ENCODE peak calls at places on chromosomes 4 and X, in six cellular contexts. W is GM23338, Z is right atrium auricular region, I is thoracic aorta, V is prostate gland, A is left ventricle myocardium inferior. F is an unnamed sample.

GRCh38 chrX:9117851-9118250 is 83.9 kb upstream of the FAM9B start:
- DNase-seq in V (no peak), W (no peak), A (no peak), Z (no peak), I (no peak), F (no peak)

GRCh38 chrX:39859991-39860861 is 237.5 kb downstream of the BCOR start:
- DNase-seq in V (no peak), A (no peak), Z (peak), W (peak), I (no peak), F (peak)

GRCh38 chr4:76993787-76994641 is 44.5 kb downstream of the SEPTIN11 start:
- DNase-seq in I (no peak), Z (no peak), A (no peak), V (no peak), W (no peak), F (no peak)

GRCh38 chr4:13088726-13089658 is 395.1 kb downstream of the RAB28 start:
- DNase-seq in A (no peak), I (no peak), Z (no peak), V (peak), W (no peak), F (peak)

GRCh38 chr4:8144359-8144758 is 14.3 kb downstream of the ABLIM2 start:
- DNase-seq in W (peak), I (no peak), A (peak), V (no peak), Z (no peak), F (peak)

GRCh38 chr4:122658377-122658776 is 37.5 kb upstream of the IL21 start:
- DNase-seq in A (no peak), I (no peak), V (no peak), W (no peak), Z (no peak), F (no peak)

GRCh38 chrX:53223955-53224859 is 800 bp downstream of the KDM5C start:
- DNase-seq in Z (no peak), V (no peak), I (no peak), A (no peak), W (peak), F (peak)

GRCh38 chrX:67787196-67787595 is 243.4 kb downstream of the AR start:
- DNase-seq in A (no peak), V (no peak), I (no peak), Z (no peak), W (no peak), F (no peak)

GRCh38 chr4:38072578-38072977 is 112.4 kb downstream of the PTTG2 start:
- DNase-seq in W (no peak), V (no peak), A (no peak), I (no peak), Z (no peak), F (peak)

GRCh38 chr4:187565416-187565815 is 430.2 kb upstream of the ZFP42 start:
- DNase-seq in V (no peak), Z (no peak), W (peak), I (no peak), A (no peak), F (no peak)

GRCh38 chr4:76594152-76594551 is 159.1 kb downstream of the SHROOM3 start:
- DNase-seq in Z (no peak), I (no peak), W (no peak), A (no peak), V (no peak), F (no peak)

GRCh38 chrX:53433651-53434639 is at the start of gene HSD17B10:
- DNase-seq in W (peak), V (peak), Z (peak), I (peak), A (peak), F (peak)

GRCh38 chr4:177322881-177323280 is 13.2 kb downstream of the NEIL3 start:
- DNase-seq in W (no peak), Z (no peak), V (no peak), I (no peak), A (no peak), F (no peak)
- H3K4me3 ChIP-seq in W (no peak), Z (no peak), V (no peak), I (peak), A (no peak), F (no peak)

DNA sequence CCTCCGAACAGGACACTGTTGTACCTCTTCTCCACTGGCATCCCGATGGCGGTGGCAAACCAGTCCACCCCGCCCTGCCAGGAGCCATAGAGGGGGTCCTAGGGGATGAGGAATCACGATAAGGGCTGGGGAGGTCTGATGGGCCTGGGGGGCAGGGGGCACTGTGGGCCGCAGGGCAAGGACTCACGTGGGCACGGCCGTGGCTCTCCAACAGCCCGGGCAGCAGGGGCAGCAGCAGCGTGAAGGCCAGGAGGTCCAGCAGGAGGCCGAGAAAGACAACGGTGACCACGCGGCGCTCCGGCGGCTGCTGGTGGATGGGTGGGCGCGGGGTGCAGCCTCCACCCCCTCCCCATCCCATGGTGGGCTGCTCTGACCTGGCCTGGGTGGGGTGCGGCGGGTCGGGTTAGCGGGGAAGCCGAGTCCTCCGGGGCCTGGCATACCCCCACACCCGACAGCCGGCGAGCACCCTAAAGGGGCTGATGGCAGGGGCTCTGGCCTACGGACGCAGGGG is 29.6 kb downstream of the NOP14 start:
- DNase-seq in A (peak), W (no peak), Z (no peak), I (peak), V (no peak), F (no peak)
- H3K4me3 ChIP-seq in A (peak), W (peak), Z (peak), I (peak), V (peak), F (peak)

GRCh38 chr4:113822555-113823290 is 61.2 kb upstream of the CAMK2D start:
- DNase-seq in A (no peak), W (no peak), I (no peak), Z (no peak), V (no peak), F (no peak)
- H3K4me3 ChIP-seq in A (no peak), W (no peak), I (no peak), Z (no peak), V (no peak), F (no peak)

DNA sequence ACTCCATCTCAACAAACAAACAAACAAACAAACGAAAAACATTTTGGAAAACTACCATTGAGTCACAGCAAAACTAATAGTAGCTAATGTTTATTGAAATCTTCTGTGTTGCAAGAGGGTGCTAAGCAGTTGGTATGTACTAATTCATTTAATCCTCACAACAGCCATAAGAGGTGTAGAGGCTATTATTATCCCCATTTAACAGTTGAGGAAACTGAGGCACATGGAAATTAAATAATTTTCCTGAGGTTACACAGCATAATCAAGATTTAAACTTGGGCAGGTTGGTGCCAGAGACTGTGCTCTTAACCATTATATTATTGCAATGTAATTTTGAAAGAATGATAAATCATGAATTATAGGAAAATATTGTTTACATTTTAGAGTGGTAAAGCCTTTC is 17.5 kb upstream of the RHOH start:
- DNase-seq in I (no peak), W (no peak), A (no peak), Z (no peak), V (no peak), F (no peak)
- H3K4me3 ChIP-seq in I (no peak), W (no peak), A (no peak), Z (no peak), V (no peak), F (no peak)

GRCh38 chr4:140296335-140296753 is 77.1 kb upstream of the SCOC start:
- DNase-seq in W (no peak), V (no peak), I (peak), A (peak), Z (peak), F (peak)
- H3K4me3 ChIP-seq in W (no peak), V (no peak), I (peak), A (peak), Z (no peak), F (no peak)

GRCh38 chr4:4248885-4249203 is 821 bp upstream of the TMEM128 start:
- DNase-seq in I (no peak), A (no peak), V (no peak), W (no peak), Z (no peak), F (peak)
- H3K4me3 ChIP-seq in I (peak), A (peak), V (peak), W (peak), Z (peak), F (peak)